ENCODE peak calls at places on chromosomes 7 and 10, in four cellular contexts. One of them, this sample, is unnamed. For H3K4me1 and H3K27me3, the result is how much of the 10 kb centered on the place peaks cover.

GRCh38 chr10:119231654-119232053 is 24.3 kb downstream of the GRK5 start:
- DNase-seq in CD4-positive, CD25-positive, alpha-beta regulatory T cell: no peak
- DNase-seq in left ventricle myocardium inferior: no peak
- DNase-seq in right cardiac atrium: no peak
- DNase-seq in this sample: no peak

GRCh38 chr10:9848981-9849380 is 1168.7 kb upstream of the CELF2 start:
- DNase-seq in CD4-positive, CD25-positive, alpha-beta regulatory T cell: no peak
- DNase-seq in left ventricle myocardium inferior: no peak
- DNase-seq in right cardiac atrium: no peak
- DNase-seq in this sample: no peak

GRCh38 chr7:15086171-15086745 is 183.7 kb upstream of the DGKB start:
- DNase-seq in CD4-positive, CD25-positive, alpha-beta regulatory T cell: no peak
- DNase-seq in left ventricle myocardium inferior: no peak
- DNase-seq in right cardiac atrium: no peak
- DNase-seq in this sample: no peak

GRCh38 chr10:60314306-60314940 is 75.3 kb downstream of the ANK3 start:
- DNase-seq in CD4-positive, CD25-positive, alpha-beta regulatory T cell: no peak
- DNase-seq in left ventricle myocardium inferior: no peak
- DNase-seq in right cardiac atrium: no peak
- DNase-seq in this sample: no peak

GRCh38 chr10:51327432-51327831 is 253.1 kb downstream of the PRKG1 start:
- DNase-seq in CD4-positive, CD25-positive, alpha-beta regulatory T cell: no peak
- DNase-seq in left ventricle myocardium inferior: no peak
- DNase-seq in right cardiac atrium: no peak
- DNase-seq in this sample: no peak

GRCh38 chr7:92478095-92478494 is 349 bp upstream of the ERVW-1 start:
- DNase-seq in CD4-positive, CD25-positive, alpha-beta regulatory T cell: no peak
- DNase-seq in left ventricle myocardium inferior: no peak
- DNase-seq in right cardiac atrium: no peak
- DNase-seq in this sample: no peak

GRCh38 chr10:113644185-113645120 is 19.4 kb downstream of the NRAP start:
- DNase-seq in CD4-positive, CD25-positive, alpha-beta regulatory T cell: no peak
- DNase-seq in left ventricle myocardium inferior: no peak
- DNase-seq in right cardiac atrium: peak
- DNase-seq in this sample: no peak

GRCh38 chr7:99372275-99373085 is 2.0 kb upstream of the ARPC1B start:
- DNase-seq in CD4-positive, CD25-positive, alpha-beta regulatory T cell: no peak
- DNase-seq in left ventricle myocardium inferior: no peak
- DNase-seq in right cardiac atrium: no peak
- DNase-seq in this sample: no peak

GRCh38 chr10:31129261-31129660 is 97.6 kb upstream of the ZNF438 start:
- DNase-seq in CD4-positive, CD25-positive, alpha-beta regulatory T cell: no peak
- DNase-seq in left ventricle myocardium inferior: no peak
- DNase-seq in right cardiac atrium: peak
- DNase-seq in this sample: no peak

GRCh38 chr10:6086375-6087233 is 2.2 kb upstream of the RBM17 start:
- DNase-seq in CD4-positive, CD25-positive, alpha-beta regulatory T cell: peak
- DNase-seq in left ventricle myocardium inferior: peak
- DNase-seq in right cardiac atrium: peak
- DNase-seq in this sample: peak

GRCh38 chr10:132961864-132962622 is 19.7 kb upstream of the CFAP46 start:
- DNase-seq in CD4-positive, CD25-positive, alpha-beta regulatory T cell: peak
- DNase-seq in left ventricle myocardium inferior: peak
- DNase-seq in right cardiac atrium: peak
- DNase-seq in this sample: peak

GRCh38 chr10:35632027-35632426 is 10.1 kb downstream of the FZD8 start:
- DNase-seq in CD4-positive, CD25-positive, alpha-beta regulatory T cell: no peak
- DNase-seq in left ventricle myocardium inferior: no peak
- DNase-seq in right cardiac atrium: no peak
- DNase-seq in this sample: no peak

GRCh38 chr10:97534746-97535367 is 36.1 kb downstream of the UBTD1 start:
- DNase-seq in CD4-positive, CD25-positive, alpha-beta regulatory T cell: no peak
- DNase-seq in left ventricle myocardium inferior: no peak
- DNase-seq in right cardiac atrium: peak
- DNase-seq in this sample: no peak

GRCh38 chr10:133329401-133330202 is 7.1 kb downstream of the CALY start:
- DNase-seq in CD4-positive, CD25-positive, alpha-beta regulatory T cell: peak
- DNase-seq in left ventricle myocardium inferior: peak
- DNase-seq in right cardiac atrium: peak
- DNase-seq in this sample: peak

GRCh38 chr10:48518926-48519730 is 85.7 kb downstream of the ARHGAP22 start:
- DNase-seq in CD4-positive, CD25-positive, alpha-beta regulatory T cell: no peak
- DNase-seq in left ventricle myocardium inferior: no peak
- DNase-seq in right cardiac atrium: no peak
- DNase-seq in this sample: no peak

GRCh38 chr10:125692932-125693847 is 10.2 kb upstream of the TEX36 start:
- DNase-seq in CD4-positive, CD25-positive, alpha-beta regulatory T cell: no peak
- DNase-seq in left ventricle myocardium inferior: no peak
- DNase-seq in right cardiac atrium: no peak
- DNase-seq in this sample: no peak

GRCh38 chr10:4241724-4242345 is 456.8 kb upstream of the KLF6 start:
- DNase-seq in CD4-positive, CD25-positive, alpha-beta regulatory T cell: no peak
- DNase-seq in left ventricle myocardium inferior: peak
- DNase-seq in right cardiac atrium: peak
- DNase-seq in this sample: no peak

GRCh38 chr10:123573236-123574147 is 92.7 kb upstream of the GPR26 start:
- DNase-seq in CD4-positive, CD25-positive, alpha-beta regulatory T cell: peak
- DNase-seq in left ventricle myocardium inferior: peak
- DNase-seq in right cardiac atrium: no peak
- DNase-seq in this sample: no peak

GRCh38 chr7:45662540-45663166 is 88.5 kb downstream of the ADCY1 start:
- DNase-seq in CD4-positive, CD25-positive, alpha-beta regulatory T cell: no peak
- DNase-seq in left ventricle myocardium inferior: no peak
- DNase-seq in right cardiac atrium: no peak
- DNase-seq in this sample: no peak
- H3K27ac ChIP-seq in CD4-positive, CD25-positive, alpha-beta regulatory T cell: no peak
- H3K27ac ChIP-seq in left ventricle myocardium inferior: no peak
- H3K27ac ChIP-seq in right cardiac atrium: no peak
- H3K27ac ChIP-seq in this sample: no peak

GRCh38 chr7:130904792-130905191 is 170.8 kb upstream of the KLF14 start:
- DNase-seq in CD4-positive, CD25-positive, alpha-beta regulatory T cell: no peak
- DNase-seq in left ventricle myocardium inferior: no peak
- DNase-seq in right cardiac atrium: no peak
- DNase-seq in this sample: no peak
- H3K4me1 ChIP-seq in CD4-positive, CD25-positive, alpha-beta regulatory T cell: half or more
- H3K4me1 ChIP-seq in left ventricle myocardium inferior: half or more
- H3K4me1 ChIP-seq in right cardiac atrium: under half
- H3K4me1 ChIP-seq in this sample: under half

GRCh38 chr7:155453296-155454182 is 4.4 kb upstream of the EN2 start:
- DNase-seq in CD4-positive, CD25-positive, alpha-beta regulatory T cell: no peak
- DNase-seq in left ventricle myocardium inferior: no peak
- DNase-seq in right cardiac atrium: no peak
- DNase-seq in this sample: no peak

GRCh38 chr7:155454183-155455112 is 3.5 kb upstream of the EN2 start:
- DNase-seq in CD4-positive, CD25-positive, alpha-beta regulatory T cell: no peak
- DNase-seq in left ventricle myocardium inferior: no peak
- DNase-seq in right cardiac atrium: no peak
- DNase-seq in this sample: no peak

GRCh38 chr7:155455776-155456516 is 2.0 kb upstream of the EN2 start:
- DNase-seq in CD4-positive, CD25-positive, alpha-beta regulatory T cell: no peak
- DNase-seq in left ventricle myocardium inferior: no peak
- DNase-seq in right cardiac atrium: no peak
- DNase-seq in this sample: no peak

GRCh38 chr7:155456517-155456771 is 1.5 kb upstream of the EN2 start:
- DNase-seq in CD4-positive, CD25-positive, alpha-beta regulatory T cell: no peak
- DNase-seq in left ventricle myocardium inferior: no peak
- DNase-seq in right cardiac atrium: no peak
- DNase-seq in this sample: no peak

GRCh38 chr7:155455132-155455693 is 2.7 kb upstream of the EN2 start:
- DNase-seq in CD4-positive, CD25-positive, alpha-beta regulatory T cell: no peak
- DNase-seq in left ventricle myocardium inferior: no peak
- DNase-seq in right cardiac atrium: no peak
- DNase-seq in this sample: no peak
- H3K27me3 ChIP-seq in CD4-positive, CD25-positive, alpha-beta regulatory T cell: under half
- H3K27me3 ChIP-seq in left ventricle myocardium inferior: half or more
- H3K27me3 ChIP-seq in right cardiac atrium: under half
- H3K27me3 ChIP-seq in this sample: half or more

DNA sequence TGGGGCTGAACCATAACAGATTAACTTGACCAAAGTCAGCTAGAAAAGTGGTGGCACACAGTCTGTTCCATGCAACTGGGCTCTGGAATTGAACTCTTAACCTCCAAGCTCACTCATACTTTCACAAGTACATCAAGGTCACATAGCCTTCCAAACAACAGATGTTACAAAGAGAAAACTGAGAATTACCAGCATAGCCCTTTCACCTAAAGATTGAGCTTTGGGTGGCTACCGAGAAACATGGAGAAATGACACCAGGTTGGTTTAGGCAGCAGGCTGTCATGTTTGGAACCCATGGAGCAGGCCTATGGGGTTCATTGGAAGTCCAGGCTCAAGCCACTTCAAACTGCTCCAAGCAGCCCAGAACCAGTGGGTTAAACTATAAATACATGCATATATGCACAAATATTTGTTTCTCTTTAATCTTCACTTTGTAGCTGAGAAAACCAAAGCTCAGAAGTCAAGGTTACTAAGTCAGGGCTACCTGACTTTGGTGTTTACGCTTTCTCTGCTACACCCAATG is 59.1 kb downstream of the MALSU1 start:
- DNase-seq in CD4-positive, CD25-positive, alpha-beta regulatory T cell: no peak
- DNase-seq in left ventricle myocardium inferior: no peak
- DNase-seq in right cardiac atrium: no peak
- DNase-seq in this sample: no peak
- H3K27ac ChIP-seq in CD4-positive, CD25-positive, alpha-beta regulatory T cell: no peak
- H3K27ac ChIP-seq in left ventricle myocardium inferior: no peak
- H3K27ac ChIP-seq in right cardiac atrium: no peak
- H3K27ac ChIP-seq in this sample: no peak

GRCh38 chr7:129043012-129043411 is 11.9 kb downstream of the TNPO3 start:
- DNase-seq in CD4-positive, CD25-positive, alpha-beta regulatory T cell: no peak
- DNase-seq in left ventricle myocardium inferior: no peak
- DNase-seq in right cardiac atrium: no peak
- DNase-seq in this sample: no peak

GRCh38 chr7:129041142-129041928 is 13.6 kb downstream of the TNPO3 start:
- DNase-seq in CD4-positive, CD25-positive, alpha-beta regulatory T cell: no peak
- DNase-seq in left ventricle myocardium inferior: no peak
- DNase-seq in right cardiac atrium: no peak
- DNase-seq in this sample: no peak

GRCh38 chr7:129047761-129048160 is 7.2 kb downstream of the TNPO3 start:
- DNase-seq in CD4-positive, CD25-positive, alpha-beta regulatory T cell: no peak
- DNase-seq in left ventricle myocardium inferior: no peak
- DNase-seq in right cardiac atrium: no peak
- DNase-seq in this sample: no peak

GRCh38 chr7:129037585-129037984 is 17.3 kb downstream of the TNPO3 start:
- DNase-seq in CD4-positive, CD25-positive, alpha-beta regulatory T cell: no peak
- DNase-seq in left ventricle myocardium inferior: no peak
- DNase-seq in right cardiac atrium: no peak
- DNase-seq in this sample: no peak

DNA sequence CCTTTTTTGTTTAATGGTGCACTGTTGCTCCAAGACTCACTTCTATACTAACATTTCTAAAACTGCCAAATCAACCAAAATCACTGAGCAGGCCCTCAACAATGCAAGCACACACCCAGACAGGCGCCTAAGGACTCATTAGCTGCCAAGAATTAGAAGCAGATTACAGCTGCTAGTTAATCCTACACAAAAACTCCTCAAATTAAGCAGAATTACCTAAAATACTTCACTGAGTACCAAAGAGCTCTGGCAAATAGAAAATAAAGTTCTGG is 13.0 kb downstream of the TNPO3 start:
- DNase-seq in CD4-positive, CD25-positive, alpha-beta regulatory T cell: no peak
- DNase-seq in left ventricle myocardium inferior: no peak
- DNase-seq in right cardiac atrium: no peak
- DNase-seq in this sample: no peak
- H3K4me1 ChIP-seq in CD4-positive, CD25-positive, alpha-beta regulatory T cell: under half
- H3K4me1 ChIP-seq in left ventricle myocardium inferior: under half
- H3K4me1 ChIP-seq in right cardiac atrium: under half
- H3K4me1 ChIP-seq in this sample: under half